ENCODE peak calls at places on chromosomes 3 and 15, in six cellular contexts. E is fibroblast of lung, S is psoas muscle, F is cardiac muscle cell, T is mammary epithelial cell, J is Peyer's patch. Z is an unnamed sample.

GRCh38 chr3:192038726-192039125 is 577.8 kb downstream of the PYDC2 start:
- DNase-seq in E (no peak), S (no peak), F (no peak), T (peak), J (no peak), Z (no peak)

GRCh38 chr3:25889132-25889917 is 99.4 kb downstream of the OXSM start:
- DNase-seq in E (no peak), S (no peak), F (no peak), T (no peak), J (no peak), Z (no peak)

GRCh38 chr3:79937567-79937966 is 169.8 kb upstream of the ROBO1 start:
- DNase-seq in E (no peak), S (no peak), F (no peak), T (peak), J (no peak), Z (peak)

GRCh38 chr3:73192036-73192738 is 130.7 kb downstream of the EBLN2 start:
- DNase-seq in E (no peak), S (no peak), F (no peak), T (no peak), J (no peak), Z (no peak)

GRCh38 chr15:34655198-34655770 is 71.8 kb upstream of the GOLGA8B start:
- DNase-seq in E (no peak), S (no peak), F (no peak), T (no peak), J (no peak), Z (no peak)

GRCh38 chr3:10762611-10763247 is 53.3 kb upstream of the SLC6A11 start:
- DNase-seq in E (no peak), S (no peak), F (no peak), T (no peak), J (no peak), Z (no peak)

GRCh38 chr3:42649783-42650182 is 3.7 kb upstream of the ZBTB47 start:
- DNase-seq in E (no peak), S (no peak), F (no peak), T (no peak), J (no peak), Z (no peak)

GRCh38 chr3:115148142-115148790 is 1.2 kb upstream of the ZBTB20 start:
- DNase-seq in E (peak), S (no peak), F (peak), T (no peak), J (no peak), Z (no peak)

GRCh38 chr3:193772389-193772788 is 179.4 kb downstream of the OPA1 start:
- DNase-seq in E (no peak), S (no peak), F (no peak), T (no peak), J (no peak), Z (no peak)

GRCh38 chr3:194267744-194268658 is 83.1 kb downstream of the CPN2 start:
- DNase-seq in E (peak), S (peak), F (peak), T (no peak), J (peak), Z (no peak)

GRCh38 chr15:25738171-25738792 is 124.8 kb downstream of the ATP10A start:
- DNase-seq in E (peak), S (no peak), F (peak), T (no peak), J (no peak), Z (no peak)

GRCh38 chr3:50248387-50248786 is 12.4 kb downstream of the GNAI2 start:
- DNase-seq in E (no peak), S (peak), F (no peak), T (no peak), J (peak), Z (no peak)

GRCh38 chr3:171980578-171981270 is 58.7 kb upstream of the FNDC3B start:
- DNase-seq in E (no peak), S (no peak), F (peak), T (no peak), J (no peak), Z (peak)

GRCh38 chr3:7436542-7436941 is 575.6 kb downstream of the GRM7 start:
- DNase-seq in E (no peak), S (no peak), F (no peak), T (no peak), J (no peak), Z (no peak)

GRCh38 chr15:25372298-25372697 is 66.5 kb downstream of the UBE3A start:
- DNase-seq in E (peak), S (no peak), F (peak), T (no peak), J (no peak), Z (peak)

GRCh38 chr15:23642413-23643044 is 5.1 kb downstream of the MAGEL2 start:
- DNase-seq in E (peak), S (peak), F (peak), T (peak), J (peak), Z (peak)

DNA sequence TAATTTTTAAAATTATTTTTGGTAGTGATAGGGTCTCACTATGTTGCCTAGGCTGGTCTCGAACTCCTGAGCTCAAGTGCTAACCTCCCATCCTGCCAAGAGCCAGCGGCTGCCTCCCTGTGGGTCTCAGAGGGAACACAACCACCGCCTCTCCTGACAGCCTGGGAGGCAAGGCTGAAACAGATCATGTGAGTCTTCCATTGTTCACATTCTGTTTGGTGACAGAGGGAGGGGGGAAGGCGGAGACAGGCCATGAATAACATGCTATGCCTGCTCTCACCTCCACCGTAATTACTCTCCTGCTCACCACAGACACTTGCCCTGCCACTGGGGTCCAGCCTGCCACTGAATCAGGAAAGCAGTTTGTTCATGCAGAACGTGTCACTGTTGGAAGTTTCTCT is 78.3 kb upstream of the RASGRF1 start:
- DNase-seq in E (no peak), S (no peak), F (peak), T (peak), J (no peak), Z (peak)
- TF ChIP-seq CTCF in E (no peak), S (no peak), F (no peak), T (peak), J (no peak), Z (peak)

GRCh38 chr15:41331833-41332787 is at the start of gene OIP5:
- DNase-seq in E (peak), S (peak), F (peak), T (peak), J (peak), Z (peak)

GRCh38 chr15:41336549-41336948 is 3.9 kb downstream of the NUSAP1 start:
- DNase-seq in E (no peak), S (no peak), F (no peak), T (no peak), J (no peak), Z (no peak)

GRCh38 chr15:41334293-41335120 is 1.8 kb downstream of the NUSAP1 start:
- DNase-seq in E (no peak), S (no peak), F (no peak), T (no peak), J (no peak), Z (no peak)

GRCh38 chr15:41332788-41333527 is at the start of gene NUSAP1:
- DNase-seq in E (no peak), S (no peak), F (no peak), T (no peak), J (no peak), Z (no peak)

DNA sequence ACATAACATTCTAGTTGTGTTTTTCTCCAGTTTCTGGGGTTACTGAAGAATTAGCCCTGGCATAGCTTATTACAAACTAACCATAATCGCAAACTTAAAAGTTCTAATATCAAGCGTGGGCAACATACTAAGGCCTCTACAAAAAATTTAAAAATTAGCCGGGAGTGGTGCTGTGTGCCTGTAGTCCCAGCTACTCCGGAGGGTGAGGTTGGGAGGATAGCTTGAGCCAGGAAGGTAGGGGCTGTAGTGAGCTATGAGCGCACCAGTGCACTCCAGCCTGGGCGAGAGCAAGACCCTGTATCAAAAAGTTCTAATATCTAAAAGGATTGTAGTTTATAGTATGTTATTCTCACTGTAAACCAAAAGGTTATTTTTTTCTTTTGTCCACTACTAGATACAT is 1.1 kb downstream of the OIP5 start:
- DNase-seq in E (no peak), S (no peak), F (no peak), T (no peak), J (no peak), Z (no peak)
- H3K4me3 ChIP-seq in E (no peak), S (peak), F (peak), T (peak), J (no peak), Z (no peak)

DNA sequence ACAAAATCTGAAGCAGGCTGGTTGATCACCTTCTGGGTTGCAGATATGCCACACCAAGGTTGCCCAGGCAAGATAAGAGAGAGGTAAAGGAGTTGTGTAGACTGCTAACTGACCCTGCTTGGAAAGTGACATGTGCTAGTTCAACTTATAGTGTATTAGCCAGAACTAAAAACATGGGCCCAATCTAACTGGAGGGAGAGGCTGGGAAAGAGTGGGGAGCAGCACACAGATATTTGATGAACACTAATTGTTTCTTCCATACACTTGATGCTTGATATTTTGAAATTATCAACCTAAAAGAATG is 55.1 kb upstream of the ADGRG7 start:
- DNase-seq in E (no peak), S (no peak), F (no peak), T (no peak), J (no peak), Z (no peak)
- H3K27ac ChIP-seq in E (no peak), S (no peak), F (no peak), T (no peak), J (no peak), Z (no peak)

GRCh38 chr3:152977356-152977755 is 142.4 kb downstream of the P2RY1 start:
- DNase-seq in E (peak), S (no peak), F (no peak), T (no peak), J (no peak), Z (no peak)

GRCh38 chr3:152976232-152976631 is 141.3 kb downstream of the P2RY1 start:
- DNase-seq in E (no peak), S (no peak), F (no peak), T (no peak), J (no peak), Z (no peak)

GRCh38 chr3:152973575-152973974 is 138.6 kb downstream of the P2RY1 start:
- DNase-seq in E (no peak), S (no peak), F (no peak), T (no peak), J (no peak), Z (no peak)

GRCh38 chr3:152978152-152978551 is 143.2 kb downstream of the P2RY1 start:
- DNase-seq in E (no peak), S (no peak), F (no peak), T (no peak), J (no peak), Z (no peak)
- TF ChIP-seq CTCF in E (no peak), S (no peak), F (no peak), T (no peak), J (no peak), Z (no peak)

DNA sequence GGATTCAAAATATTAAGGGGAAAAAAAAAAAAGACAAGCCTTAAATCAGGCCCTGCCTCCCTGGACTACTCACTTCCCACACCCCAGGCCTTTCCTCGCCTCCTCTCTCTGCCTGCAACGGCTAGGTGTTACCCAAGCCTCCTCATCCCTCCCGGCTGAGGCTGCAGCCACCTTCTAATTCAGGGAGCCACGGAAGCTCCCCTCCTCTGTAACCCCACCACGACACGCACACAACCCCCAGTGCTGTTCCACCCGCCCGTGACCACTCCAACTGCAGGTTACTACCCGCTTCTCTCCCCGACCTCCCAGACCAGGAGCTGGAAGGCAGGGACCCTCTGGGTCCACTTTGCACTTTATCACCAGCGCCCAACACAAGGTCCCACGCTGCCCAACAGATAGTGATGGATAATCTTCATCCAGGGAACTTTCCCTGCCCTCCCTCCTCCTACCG is 931 bp downstream of the KIF7 start:
- DNase-seq in E (peak), S (no peak), F (peak), T (no peak), J (peak), Z (no peak)
- H3K4me3 ChIP-seq in E (peak), S (peak), F (peak), T (peak), J (peak), Z (peak)

GRCh38 chr3:45480871-45481270 is 92.5 kb downstream of the LARS2 start:
- DNase-seq in E (no peak), S (no peak), F (no peak), T (no peak), J (no peak), Z (no peak)
- H3K27ac ChIP-seq in E (no peak), S (no peak), F (no peak), T (no peak), J (no peak), Z (no peak)

GRCh38 chr15:46309914-46310313 is 675.1 kb downstream of the SQOR start:
- DNase-seq in E (no peak), S (no peak), F (no peak), T (no peak), J (no peak), Z (no peak)

DNA sequence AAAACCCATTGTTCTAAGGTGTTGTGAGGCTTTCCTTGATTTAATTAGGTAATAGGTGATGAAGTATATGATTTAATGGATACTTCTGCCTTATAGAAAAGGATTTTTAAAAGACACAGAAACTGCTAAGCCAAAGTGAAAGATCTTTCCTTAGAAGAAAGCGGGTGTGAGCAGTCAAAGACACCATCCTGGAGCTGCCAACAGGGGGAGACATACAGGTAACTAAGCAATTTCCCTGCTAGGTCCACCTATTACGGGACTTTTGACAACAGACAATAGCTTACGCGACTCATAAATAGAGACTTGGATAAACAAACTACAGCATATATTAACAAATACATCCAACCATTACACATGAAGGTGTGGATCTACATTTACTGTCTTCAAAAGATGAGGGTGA is 669.5 kb downstream of the SQOR start:
- DNase-seq in E (no peak), S (no peak), F (no peak), T (no peak), J (no peak), Z (no peak)
- TF ChIP-seq CTCF in E (no peak), S (no peak), F (peak), T (no peak), J (no peak), Z (peak)

Z was measured in brain microvascular endothelial cell.